ENCODE peak calls at places on chromosomes 1 and 21, in nine cellular contexts. L is ELR; F is mesenteric fat pad; S is IMR-90; V is lower lobe of right lung; J is GM19239; Q is activated CD8-positive, alpha-beta memory T cell treated with anti-CD3 and anti-CD28 coated beads, Interleukin-2, amount 10 ng/mL, durations not matched to agents 7 days and 5 days; I is Daoy; K is GM04504. H is an unnamed sample.

GRCh38 chr21:38470762-38471161 is 27.5 kb downstream of the ERG start:
- DNase-seq in J (no peak), S (no peak), F (no peak), K (no peak), I (peak), V (no peak), Q (no peak), L (no peak), H (no peak)

GRCh38 chr1:201302168-201302896 is 19.0 kb downstream of the PKP1 start:
- DNase-seq in V (no peak), J (no peak), K (no peak), S (no peak), Q (no peak), F (no peak), I (peak), L (no peak), H (no peak)

GRCh38 chr1:40032240-40032891 is 8.2 kb upstream of the CAP1 start:
- DNase-seq in L (peak), Q (peak), I (peak), V (no peak), J (peak), F (no peak), S (peak), K (peak), H (peak)

GRCh38 chr1:38656741-38657140 is 202.8 kb downstream of the RRAGC start:
- DNase-seq in F (no peak), J (no peak), Q (no peak), I (no peak), K (no peak), V (no peak), S (no peak), L (no peak), H (no peak)

GRCh38 chr1:196393742-196394141 is 214.5 kb downstream of the KCNT2 start:
- DNase-seq in S (peak), K (peak), F (no peak), I (peak), J (no peak), Q (no peak), V (no peak), L (peak), H (peak)

GRCh38 chr1:12161662-12162458 is 4.9 kb upstream of the TNFRSF1B start:
- DNase-seq in J (peak), L (peak), S (peak), Q (peak), I (peak), K (peak), V (peak), F (no peak), H (peak)

GRCh38 chr21:36560933-36561575 is 81.1 kb upstream of the CLDN14 start:
- DNase-seq in F (no peak), L (no peak), V (no peak), Q (no peak), J (no peak), K (no peak), I (no peak), S (no peak), H (no peak)

GRCh38 chr1:2314803-2315710 is 76.3 kb downstream of the MORN1 start:
- DNase-seq in V (peak), I (peak), F (no peak), Q (peak), L (peak), J (peak), S (peak), K (no peak), H (no peak)

GRCh38 chr1:228081578-228082259 is 789 bp upstream of the ARF1 start:
- DNase-seq in V (peak), L (no peak), J (peak), Q (peak), F (no peak), I (peak), S (no peak), K (no peak), H (no peak)

H was measured in HFFc6.